ENCODE peak calls at places on chromosome 18, in eight cellular contexts. P is stimulated activated CD4-positive, alpha-beta T cell treated with anti-CD3 and anti-CD28 coated beads, Interleukin-1b, Interleukin-23, amount 100 ng/mL, for 24 hours; E is hippocampal formation; Y is NCI-H774; T is M059J; I is neural crest cell; Z is NCI-H510A; H is KBM-7. F is an unnamed sample.

GRCh38 chr18:79905389-79905911 is 46.0 kb downstream of the SLC66A2 start:
- DNase-seq in P (no peak), E (no peak), Y (no peak), T (no peak), I (no peak), Z (no peak), H (no peak), F (peak; percentile 5)

GRCh38 chr18:52894801-52895200 is 554.8 kb downstream of the DCC start:
- DNase-seq in P (no peak), E (no peak), Y (no peak), T (no peak), I (no peak), Z (no peak), H (no peak), F (no peak)

GRCh38 chr18:9792565-9793226 is 84.6 kb downstream of the RAB31 start:
- DNase-seq in P (peak; percentile 6), E (no peak), Y (no peak), T (no peak), I (no peak), Z (no peak), H (peak; percentile 56), F (no peak)

GRCh38 chr18:3877678-3878077 is 427.7 kb downstream of the TGIF1 start:
- DNase-seq in P (no peak), E (no peak), Y (no peak), T (no peak), I (no peak), Z (no peak), H (no peak), F (no peak)

GRCh38 chr18:46104128-46104911 is at the start of gene HAUS1:
- DNase-seq in P (peak; percentile 84), E (peak; percentile 89), Y (peak; percentile 90), T (peak; percentile 93), I (peak; percentile 89), Z (peak; percentile 78), H (peak; percentile 91), F (peak; percentile 90)

GRCh38 chr18:10985689-10986088 is 163.7 kb downstream of the PIEZO2 start:
- DNase-seq in P (no peak), E (no peak), Y (no peak), T (no peak), I (no peak), Z (no peak), H (no peak), F (no peak)

GRCh38 chr18:46574000-46574739 is 82.8 kb downstream of the LOXHD1 start:
- DNase-seq in P (no peak), E (no peak), Y (no peak), T (no peak), I (no peak), Z (no peak), H (no peak), F (no peak)

GRCh38 chr18:11747731-11748130 is 58.7 kb downstream of the GNAL start:
- DNase-seq in P (no peak), E (no peak), Y (no peak), T (no peak), I (no peak), Z (peak; percentile 9), H (no peak), F (no peak)

GRCh38 chr18:75161629-75162028 is 47.3 kb downstream of the PTGR3 start:
- DNase-seq in P (no peak), E (peak; percentile 15), Y (peak; percentile 64), T (peak; percentile 40), I (no peak), Z (peak; percentile 15), H (peak; percentile 81), F (peak; percentile 40)

GRCh38 chr18:33751613-33752221 is 173.7 kb downstream of the ASXL3 start:
- DNase-seq in P (no peak), E (no peak), Y (no peak), T (no peak), I (no peak), Z (peak; percentile 38), H (no peak), F (no peak)

GRCh38 chr18:33804258-33804657 is 226.2 kb downstream of the ASXL3 start:
- DNase-seq in P (no peak), E (no peak), Y (no peak), T (peak; percentile 10), I (no peak), Z (peak; percentile 35), H (no peak), F (peak; percentile 84)

GRCh38 chr18:28080876-28081300 is 96.0 kb downstream of the CDH2 start:
- DNase-seq in P (no peak), E (no peak), Y (no peak), T (peak; percentile 21), I (no peak), Z (no peak), H (no peak), F (no peak)

GRCh38 chr18:67783215-67783946 is 266.9 kb upstream of the DSEL start:
- DNase-seq in P (no peak), E (no peak), Y (no peak), T (peak; percentile 95), I (no peak), Z (no peak), H (no peak), F (no peak)

GRCh38 chr18:41347057-41347456 is 608.0 kb upstream of the PIK3C3 start:
- DNase-seq in P (no peak), E (no peak), Y (no peak), T (peak; percentile 77), I (no peak), Z (no peak), H (no peak), F (no peak)

GRCh38 chr18:48676346-48676745 is 137.5 kb downstream of the CTIF start:
- DNase-seq in P (no peak), E (no peak), Y (no peak), T (no peak), I (no peak), Z (no peak), H (no peak), F (no peak)

GRCh38 chr18:73060666-73061270 is 193.0 kb upstream of the NETO1 start:
- DNase-seq in P (no peak), E (no peak), Y (no peak), T (peak; percentile 1), I (no peak), Z (no peak), H (no peak), F (no peak)

GRCh38 chr18:35019929-35020328 is 21.3 kb upstream of the MAPRE2 start:
- DNase-seq in P (no peak), E (no peak), Y (no peak), T (peak; percentile 34), I (no peak), Z (no peak), H (no peak), F (no peak)

GRCh38 chr18:70169747-70170146 is 35.7 kb downstream of the RTTN start:
- DNase-seq in P (no peak), E (no peak), Y (no peak), T (no peak), I (no peak), Z (no peak), H (no peak), F (no peak)

GRCh38 chr18:49178736-49179135 is 228.0 kb upstream of the SMAD7 start:
- DNase-seq in P (no peak), E (no peak), Y (no peak), T (peak; percentile 39), I (no peak), Z (no peak), H (peak; percentile 38), F (no peak)

GRCh38 chr18:154151-154550 is 4.2 kb upstream of the USP14 start:
- DNase-seq in P (no peak), E (no peak), Y (no peak), T (peak; percentile 31), I (no peak), Z (no peak), H (no peak), F (no peak)

GRCh38 chr18:8937695-8938094 is 164.8 kb upstream of the NDUFV2 start:
- DNase-seq in P (no peak), E (no peak), Y (no peak), T (no peak), I (no peak), Z (no peak), H (no peak), F (no peak)

GRCh38 chr18:3584897-3585460 is 135.0 kb downstream of the TGIF1 start:
- DNase-seq in P (no peak), E (no peak), Y (no peak), T (no peak), I (no peak), Z (no peak), H (peak; percentile 77), F (no peak)

GRCh38 chr18:48826271-48826670 is 124.5 kb downstream of the SMAD7 start:
- DNase-seq in P (no peak), E (no peak), Y (no peak), T (no peak), I (no peak), Z (no peak), H (no peak), F (no peak)

GRCh38 chr18:26461405-26461804 is 86.9 kb downstream of the KCTD1 start:
- DNase-seq in P (no peak), E (no peak), Y (no peak), T (no peak), I (no peak), Z (no peak), H (no peak), F (no peak)

GRCh38 chr18:60266558-60266957 is 106.0 kb downstream of the MC4R start:
- DNase-seq in P (no peak), E (no peak), Y (no peak), T (peak; percentile 19), I (no peak), Z (no peak), H (no peak), F (no peak)

GRCh38 chr18:2411381-2411977 is 159.8 kb downstream of the METTL4 start:
- DNase-seq in P (no peak), E (no peak), Y (no peak), T (peak; percentile 90), I (no peak), Z (no peak), H (no peak), F (no peak)

GRCh38 chr18:28855524-28855923 is 678.6 kb upstream of the CDH2 start:
- DNase-seq in P (no peak), E (no peak), Y (no peak), T (no peak), I (no peak), Z (no peak), H (no peak), F (no peak)

GRCh38 chr18:28149810-28150420 is 27.0 kb downstream of the CDH2 start:
- DNase-seq in P (no peak), E (no peak), Y (no peak), T (no peak), I (no peak), Z (peak; percentile 13), H (no peak), F (peak; percentile 16)

GRCh38 chr18:21000667-21001066 is 110.9 kb downstream of the ROCK1 start:
- DNase-seq in P (no peak), E (no peak), Y (no peak), T (peak; percentile 34), I (no peak), Z (no peak), H (no peak), F (no peak)

GRCh38 chr18:62682396-62682795 is 32.9 kb upstream of the PHLPP1 start:
- DNase-seq in P (no peak), E (no peak), Y (no peak), T (no peak), I (no peak), Z (peak; percentile 12), H (no peak), F (peak; percentile 94)

GRCh38 chr18:58473071-58473470 is 155.8 kb downstream of the ALPK2 start:
- DNase-seq in P (no peak), E (no peak), Y (no peak), T (no peak), I (no peak), Z (no peak), H (no peak), F (no peak)

GRCh38 chr18:10070581-10071000 is 156.8 kb downstream of the VAPA start:
- DNase-seq in P (no peak), E (no peak), Y (no peak), T (peak; percentile 74), I (no peak), Z (no peak), H (no peak), F (no peak)

GRCh38 chr18:32175265-32175664 is 14.6 kb upstream of the MEP1B start:
- DNase-seq in P (no peak), E (no peak), Y (peak; percentile 38), T (no peak), I (no peak), Z (no peak), H (no peak), F (no peak)

GRCh38 chr18:58221060-58221725 is 177.2 kb downstream of the NEDD4L start:
- DNase-seq in P (no peak), E (no peak), Y (no peak), T (peak; percentile 96), I (no peak), Z (no peak), H (no peak), F (no peak)